ENCODE peak calls at places on chromosomes 11 and 22, in five cellular contexts. S is body of pancreas, I is A549, O is esophagus squamous epithelium, U is tibial nerve. R is an unnamed sample. For H3K9me3, the result is how much of the 10 kb centered on the place peaks cover.

GRCh38 chr11:15941206-15941770 is 415.1 kb downstream of the SOX6 start:
- DNase-seq in O (no peak), S (no peak), U (peak), I (no peak), R (no peak)

GRCh38 chr22:39306456-39307361 is 12.7 kb downstream of the RPL3 start:
- DNase-seq in I (peak), O (no peak), U (no peak), S (no peak), R (no peak)

GRCh38 chr11:119694334-119694733 is 34.7 kb downstream of the NECTIN1 start:
- DNase-seq in I (peak), S (peak), U (no peak), O (no peak), R (no peak)

GRCh38 chr11:94457118-94458029 is 36.3 kb downstream of the MRE11 start:
- DNase-seq in I (no peak), S (no peak), O (no peak), U (no peak), R (no peak)

GRCh38 chr22:50739279-50739691 is 1.3 kb downstream of the ACR start:
- DNase-seq in U (peak), I (no peak), O (no peak), S (peak), R (no peak)

GRCh38 chr11:33723238-33723881 is 12.9 kb downstream of the CD59 start:
- DNase-seq in U (no peak), I (peak), S (no peak), O (no peak), R (peak)

GRCh38 chr11:7665473-7666291 is 7.6 kb downstream of the CYB5R2 start:
- DNase-seq in I (peak), U (peak), O (peak), S (peak), R (no peak)

GRCh38 chr11:72782081-72782920 is 11.5 kb downstream of the STARD10 start:
- DNase-seq in S (peak), O (no peak), U (no peak), I (no peak), R (no peak)

GRCh38 chr11:68020575-68020974 is 9.9 kb upstream of the NDUFS8 start:
- DNase-seq in I (peak), O (no peak), U (no peak), S (no peak), R (no peak)

GRCh38 chr11:83818349-83818748 is 532.2 kb upstream of the CCDC90B start:
- DNase-seq in I (peak), O (no peak), S (no peak), U (no peak), R (no peak)

DNA sequence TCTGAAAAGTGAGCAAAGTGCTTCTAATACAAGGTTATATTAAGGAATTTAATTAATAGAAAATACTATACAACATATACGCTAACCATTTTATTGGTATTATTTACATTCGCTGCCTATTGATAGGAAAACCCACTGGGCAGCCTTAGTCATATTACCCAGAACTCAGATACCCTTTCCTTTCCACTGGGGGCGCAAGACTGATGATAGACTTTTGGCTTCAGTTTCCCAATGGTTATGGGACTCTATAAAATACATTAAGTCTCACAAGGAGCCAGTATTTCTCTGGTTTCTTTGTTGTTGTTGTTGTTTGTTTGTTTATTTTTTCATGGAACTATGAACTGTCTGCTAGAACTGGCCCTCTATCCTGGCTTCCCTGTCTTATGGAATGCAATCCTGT is 471.1 kb upstream of the KIRREL3 start:
- DNase-seq in U (no peak), O (no peak), I (no peak), S (no peak), R (no peak)
- TF ChIP-seq CTCF in U (no peak), O (no peak), I (no peak), S (no peak), R (no peak)

GRCh38 chr11:134439181-134439580 is 27.1 kb upstream of the B3GAT1 start:
- DNase-seq in U (no peak), S (no peak), O (no peak), I (no peak), R (no peak)

GRCh38 chr11:134443246-134443645 is 31.2 kb upstream of the B3GAT1 start:
- DNase-seq in S (no peak), O (no peak), U (no peak), I (no peak), R (no peak)

GRCh38 chr11:134441706-134442105 is 29.7 kb upstream of the B3GAT1 start:
- DNase-seq in S (no peak), U (no peak), O (no peak), I (no peak), R (no peak)

GRCh38 chr11:134440851-134441645 is 29.0 kb upstream of the B3GAT1 start:
- DNase-seq in U (no peak), I (no peak), S (no peak), O (no peak), R (no peak)

GRCh38 chr11:134442246-134442645 is 30.2 kb upstream of the B3GAT1 start:
- DNase-seq in O (no peak), I (no peak), S (no peak), U (no peak), R (no peak)
- H3K9me3 ChIP-seq in O (under half), I (under half), S (under half), U (under half), R (half or more)

DNA sequence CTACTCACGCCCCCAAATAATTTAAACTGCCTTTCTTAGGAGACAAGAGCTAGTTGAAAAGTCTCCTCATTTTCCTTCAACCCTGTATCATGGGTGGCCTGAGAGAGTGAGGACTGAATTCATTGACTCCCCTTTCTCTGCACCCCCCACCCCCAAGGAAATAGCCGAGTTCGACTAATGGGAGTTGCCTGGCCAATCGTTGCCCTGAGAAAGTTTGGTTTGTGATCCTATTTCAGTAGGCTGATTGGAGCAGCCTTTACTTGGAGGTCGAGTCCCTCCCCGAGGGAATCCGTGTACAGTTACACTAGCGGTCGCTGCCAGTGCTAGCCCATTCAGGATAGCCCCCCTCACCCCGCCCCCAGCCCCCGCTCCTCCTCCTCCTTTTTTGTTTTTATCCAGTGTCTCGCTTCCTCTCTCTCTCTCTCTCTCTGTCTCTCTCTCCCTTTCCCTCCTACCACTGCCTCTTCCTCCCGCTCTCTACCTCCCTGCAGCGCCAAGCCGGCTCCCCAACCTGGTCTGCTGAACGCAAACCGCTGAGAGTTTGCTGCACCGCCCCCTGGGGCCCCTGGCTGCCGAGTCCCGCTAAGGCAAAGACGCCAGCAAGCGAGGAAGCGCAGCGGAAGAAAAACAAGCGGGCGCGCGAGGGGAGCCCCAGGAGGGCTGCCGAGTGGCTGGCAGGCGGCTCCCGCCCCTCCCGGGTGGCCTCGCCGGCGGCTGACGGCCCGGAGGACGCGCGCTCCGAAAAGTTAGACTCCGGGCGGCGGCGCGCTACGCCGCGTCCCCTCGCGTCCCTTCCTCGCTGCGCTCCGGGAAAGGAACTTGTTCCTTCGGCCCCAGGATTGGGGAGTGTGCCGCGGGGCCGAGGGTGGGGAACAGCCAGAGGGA is at the start of gene GRAMD1B:
- DNase-seq in S (peak), I (peak), O (no peak), U (no peak), R (peak)
- TF ChIP-seq CTCF in S (no peak), I (peak), O (peak), U (no peak), R (peak)

GRCh38 chr22:32628626-32629587 is 154.3 kb downstream of the FBXO7 start:
- DNase-seq in U (no peak), O (no peak), S (no peak), I (no peak), R (peak)
- H3K9me3 ChIP-seq in U (under half), O (under half), S (under half), I (under half), R (under half)

DNA sequence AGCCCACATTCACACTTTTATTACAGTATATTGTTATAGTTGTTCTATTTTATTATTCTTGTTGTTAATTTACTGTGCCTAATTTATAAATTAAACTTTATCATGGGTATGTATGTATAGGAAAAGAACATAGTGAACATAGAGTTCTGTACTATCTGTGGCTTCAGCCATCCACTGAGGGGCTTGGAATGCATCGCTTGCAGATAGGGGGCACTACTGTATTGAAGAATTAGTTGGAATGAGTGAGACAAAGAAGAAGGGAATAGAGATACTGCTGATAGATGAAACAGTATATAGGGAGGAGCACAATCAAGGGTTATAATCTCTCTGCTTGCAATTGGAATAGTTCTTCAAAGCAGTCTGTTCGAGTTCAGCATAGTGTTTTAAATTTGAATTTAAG is 432.2 kb downstream of the RAB38 start:
- DNase-seq in O (no peak), U (no peak), I (no peak), S (no peak), R (no peak)
- TF ChIP-seq CTCF in O (no peak), U (no peak), I (no peak), S (no peak), R (no peak)